ENCODE peak calls at places on chromosomes 7 and 10, in ten cellular contexts. W is activated T-cell treated with anti-CD3 and anti-CD28 coated beads for 1 hour, Q is EL, B is MCF 10A, Z is HT1080, J is WERI-Rb-1, E is midbrain, Y is nucleus accumbens, S is glutamatergic neuron, P is GM18507. D is an unnamed sample.

GRCh38 chr10:60494774-60495173 is 105.1 kb upstream of the ANK3 start:
- DNase-seq in W (no peak), Q (no peak), B (no peak), Z (no peak), J (no peak), E (no peak), Y (no peak), S (no peak), P (no peak), D (no peak)

GRCh38 chr10:93073539-93074136 is at the start of gene CYP26A1:
- DNase-seq in W (no peak), Q (no peak), B (no peak), Z (no peak), J (no peak), E (no peak), Y (no peak), S (no peak), P (no peak), D (no peak)

GRCh38 chr10:129586897-129587443 is 119.9 kb downstream of the MGMT start:
- DNase-seq in W (no peak), Q (no peak), B (peak), Z (no peak), J (no peak), E (no peak), Y (no peak), S (no peak), P (no peak), D (peak)

GRCh38 chr10:14812271-14812670 is 25.6 kb downstream of the CDNF start:
- DNase-seq in W (no peak), Q (peak), B (no peak), Z (peak), J (no peak), E (peak), Y (no peak), S (no peak), P (no peak), D (peak)

GRCh38 chr7:45176091-45176490 is 18.5 kb downstream of the RAMP3 start:
- DNase-seq in W (no peak), Q (no peak), B (no peak), Z (no peak), J (no peak), E (no peak), Y (no peak), S (no peak), P (no peak), D (no peak)

GRCh38 chr10:10460452-10460851 is 557.2 kb upstream of the CELF2 start:
- DNase-seq in W (no peak), Q (no peak), B (peak), Z (no peak), J (no peak), E (no peak), Y (no peak), S (no peak), P (no peak), D (no peak)

GRCh38 chr7:671415-672042 is 55.0 kb upstream of the DNAAF5 start:
- DNase-seq in W (no peak), Q (no peak), B (no peak), Z (no peak), J (no peak), E (no peak), Y (no peak), S (no peak), P (no peak), D (no peak)

GRCh38 chr7:80823066-80823465 is 95.8 kb downstream of the SEMA3C start:
- DNase-seq in W (no peak), Q (no peak), B (no peak), Z (no peak), J (no peak), E (no peak), Y (no peak), S (no peak), P (no peak), D (no peak)

GRCh38 chr7:66946545-66946944 is 25.5 kb downstream of the TMEM248 start:
- DNase-seq in W (no peak), Q (no peak), B (no peak), Z (no peak), J (no peak), E (no peak), Y (no peak), S (no peak), P (no peak), D (no peak)